ENCODE peak calls at places on chromosomes 4 and X, in eight cellular contexts. D, R, H, C, F, L, Z and I are unnamed samples.
A peak's percentile ranks its signal among the peaks of the same experiment; 100 is the strongest.

GRCh38 chr4:156723951-156724668 is 247.5 kb downstream of the PDGFC start:
- DNase-seq in H (no peak), C (no peak), Z (no peak), L (no peak), F (no peak), D (no peak), R (no peak), I (no peak)

GRCh38 chr4:175935016-175935661 is 123.1 kb upstream of the GPM6A start:
- DNase-seq in F (no peak), C (no peak), L (no peak), Z (no peak), D (no peak), H (no peak), R (no peak), I (no peak)

GRCh38 chrX:12441376-12442128 is 303.3 kb downstream of the FRMPD4 start:
- DNase-seq in F (no peak), D (peak; percentile 69), C (no peak), H (no peak), Z (peak; percentile 55), R (no peak), L (no peak), I (no peak)

GRCh38 chr4:13483142-13484044 is 747 bp downstream of the RAB28 start:
- DNase-seq in L (no peak), D (peak; percentile 38), Z (peak; percentile 46), H (peak; percentile 11), F (peak; percentile 43), C (peak; percentile 38), R (no peak), I (no peak)

GRCh38 chr4:185797018-185797417 is 15.0 kb downstream of the SORBS2 start:
- DNase-seq in Z (no peak), C (no peak), L (no peak), R (no peak), D (no peak), F (no peak), H (no peak), I (no peak)

GRCh38 chr4:183444953-183445543 is 612 bp downstream of the CDKN2AIP start:
- DNase-seq in Z (peak; percentile 27), L (no peak), D (no peak), H (no peak), C (peak; percentile 6), R (peak; percentile 16), F (peak; percentile 39), I (no peak)

GRCh38 chr4:110003401-110004187 is 90.9 kb downstream of the EGF start:
- DNase-seq in D (no peak), H (no peak), F (no peak), R (no peak), L (no peak), Z (no peak), C (no peak), I (no peak)

GRCh38 chr4:57305836-57306235 is 195.7 kb upstream of the IGFBP7 start:
- DNase-seq in H (no peak), C (no peak), F (no peak), R (no peak), Z (no peak), L (no peak), D (no peak), I (no peak)

GRCh38 chr4:157992038-157992706 is 180.7 kb downstream of the GASK1B start:
- DNase-seq in L (no peak), C (peak; percentile 38), Z (peak; percentile 53), R (no peak), D (no peak), F (no peak), H (peak; percentile 6), I (no peak)

GRCh38 chr4:124610214-124610613 is 102.3 kb downstream of the ANKRD50 start:
- DNase-seq in D (no peak), Z (no peak), F (no peak), C (no peak), L (no peak), R (no peak), H (no peak), I (no peak)

GRCh38 chr4:190020790-190021717 is 6.0 kb downstream of the FRG2 start:
- DNase-seq in R (no peak), H (peak; percentile 25), F (no peak), D (no peak), C (peak; percentile 51), Z (no peak), L (no peak), I (no peak)

GRCh38 chr4:2441393-2442174 is 22.8 kb downstream of the CFAP99 start:
- DNase-seq in D (peak; percentile 40), H (peak; percentile 64), Z (peak; percentile 85), L (no peak), C (peak; percentile 69), R (no peak), F (no peak), I (peak; percentile 48)